ENCODE peak calls at places on chromosomes 13 and 19, in seven cellular contexts. M is activated gamma-delta T cell treated with Interleukin-2 at 50 U/mL for 16 hours; Y is posterior cingulate gyrus; A is ascending aorta; R is AG10803; W is activated CD8-positive, alpha-beta T cell treated with anti-CD3 and anti-CD28 coated beads for 36 hours; I is pancreas. C is an unnamed sample.

GRCh38 chr13:97753269-97753668 is 200.2 kb upstream of the IPO5 start:
- DNase-seq in M (no peak), R (no peak), W (no peak), I (no peak), Y (no peak), A (no peak), C (no peak)

GRCh38 chr13:106835477-106835876 is 267.5 kb upstream of the ARGLU1 start:
- DNase-seq in Y (no peak), I (no peak), W (no peak), A (no peak), M (no peak), R (no peak), C (no peak)

GRCh38 chr13:109738298-109738746 is 48.1 kb downstream of the IRS2 start:
- DNase-seq in I (no peak), M (no peak), Y (no peak), W (no peak), A (no peak), R (no peak), C (no peak)

GRCh38 chr13:43085545-43085944 is 62.2 kb downstream of the DNAJC15 start:
- DNase-seq in A (no peak), Y (no peak), W (no peak), I (no peak), M (no peak), R (peak), C (no peak)

GRCh38 chr19:38417544-38418506 is 8.2 kb downstream of the RASGRP4 start:
- DNase-seq in M (peak), R (no peak), W (peak), Y (no peak), A (peak), I (peak), C (peak)

GRCh38 chr13:36188446-36188845 is 25.9 kb downstream of the SOHLH2 start:
- DNase-seq in Y (no peak), W (no peak), A (no peak), M (no peak), R (no peak), I (no peak), C (no peak)

GRCh38 chr13:109655611-109656010 is 130.8 kb downstream of the IRS2 start:
- DNase-seq in I (no peak), W (no peak), A (no peak), Y (no peak), M (no peak), R (no peak), C (no peak)

GRCh38 chr19:42495663-42496062 is 32.6 kb downstream of the CEACAM1 start:
- DNase-seq in W (no peak), M (no peak), A (no peak), I (no peak), Y (no peak), R (no peak), C (no peak)

GRCh38 chr13:42164557-42165125 is 107.3 kb upstream of the AKAP11 start:
- DNase-seq in A (no peak), Y (no peak), R (no peak), M (no peak), W (no peak), I (no peak), C (no peak)

GRCh38 chr13:41059466-41059865 is 1.8 kb upstream of the WBP4 start:
- DNase-seq in A (no peak), I (no peak), Y (no peak), W (no peak), M (no peak), R (peak), C (no peak)

GRCh38 chr13:41580345-41580744 is 123.0 kb downstream of the RGCC start:
- DNase-seq in R (no peak), I (no peak), M (no peak), A (no peak), Y (no peak), W (no peak), C (no peak)

GRCh38 chr19:4014541-4015491 is 7.3 kb downstream of the PIAS4 start:
- DNase-seq in Y (no peak), A (no peak), R (no peak), W (peak), M (no peak), I (peak), C (no peak)

GRCh38 chr19:38736413-38737280 is 7.6 kb downstream of the CAPN12 start:
- DNase-seq in M (peak), I (peak), Y (no peak), W (peak), R (peak), A (no peak), C (no peak)

GRCh38 chr13:65856464-65856863 is 1373.7 kb downstream of the PCDH9 start:
- DNase-seq in M (no peak), A (no peak), I (no peak), Y (no peak), W (no peak), R (peak), C (no peak)

GRCh38 chr19:19460761-19461265 is 54.5 kb downstream of the TSSK6 start:
- DNase-seq in W (peak), A (peak), Y (peak), R (peak), I (no peak), M (peak), C (peak)

GRCh38 chr19:38145627-38146026 is 78.4 kb downstream of the DPF1 start:
- DNase-seq in A (no peak), I (no peak), Y (no peak), R (peak), M (no peak), W (no peak), C (no peak)

GRCh38 chr13:99468971-99469545 is 32.2 kb upstream of the TM9SF2 start:
- DNase-seq in W (no peak), R (no peak), M (no peak), I (no peak), A (no peak), Y (no peak), C (no peak)

GRCh38 chr19:10368101-10368803 is 12.1 kb downstream of the TYK2 start:
- DNase-seq in Y (no peak), W (peak), A (no peak), I (no peak), M (no peak), R (no peak), C (no peak)

GRCh38 chr19:36417752-36418286 is 625 bp downstream of the ZFP82 start:
- DNase-seq in I (peak), M (no peak), W (peak), R (no peak), Y (peak), A (no peak), C (no peak)

GRCh38 chr19:41264581-41265375 is 606 bp downstream of the HNRNPUL1 start:
- DNase-seq in R (peak), Y (peak), A (peak), W (peak), M (peak), I (peak), C (peak)

GRCh38 chr13:111283991-111284390 is 36.5 kb upstream of the TEX29 start:
- DNase-seq in Y (no peak), R (peak), W (no peak), A (peak), M (no peak), I (peak), C (no peak)

GRCh38 chr13:113532156-113532806 is 41.8 kb upstream of the DCUN1D2 start:
- DNase-seq in R (no peak), A (peak), M (no peak), I (no peak), Y (no peak), W (no peak), C (no peak)

GRCh38 chr19:21482863-21483276 is 22.5 kb upstream of the ZNF429 start:
- DNase-seq in A (peak), M (peak), R (peak), I (peak), W (peak), Y (no peak), C (peak)

GRCh38 chr13:102825921-102826706 is 19.7 kb upstream of the ERCC5 start:
- DNase-seq in Y (no peak), A (no peak), I (no peak), W (no peak), R (peak), M (no peak), C (no peak)

GRCh38 chr19:1590641-1591397 is 1.8 kb downstream of the MBD3 start:
- DNase-seq in R (no peak), A (no peak), M (no peak), I (no peak), W (peak), Y (no peak), C (no peak)

GRCh38 chr13:104571161-104571889 is 1505.1 kb upstream of the SLC10A2 start:
- DNase-seq in I (peak), W (peak), M (no peak), A (peak), Y (peak), R (peak), C (no peak)

GRCh38 chr13:29909975-29910674 is 59.7 kb upstream of the UBL3 start:
- DNase-seq in R (peak), W (no peak), A (no peak), I (no peak), M (no peak), Y (no peak), C (no peak)

GRCh38 chr13:58843071-58843470 is 1211.5 kb downstream of the PCDH17 start:
- DNase-seq in M (no peak), I (no peak), W (no peak), Y (no peak), A (no peak), R (no peak), C (no peak)

GRCh38 chr13:49022472-49023144 is 46.9 kb downstream of the FNDC3A start:
- DNase-seq in W (no peak), I (no peak), A (no peak), Y (no peak), R (peak), M (no peak), C (no peak)

GRCh38 chr19:54172764-54173699 is at the start of gene TMC4:
- DNase-seq in Y (no peak), M (no peak), R (peak), I (peak), A (no peak), W (peak), C (no peak)

GRCh38 chr13:94345374-94346195 is 133.9 kb downstream of the DCT start:
- DNase-seq in Y (no peak), I (no peak), M (no peak), W (no peak), A (no peak), R (peak), C (no peak)

GRCh38 chr19:55080121-55080914 is 4.6 kb downstream of the EPS8L1 start:
- DNase-seq in W (peak), R (peak), I (peak), M (peak), Y (no peak), A (no peak), C (peak)

GRCh38 chr19:18419195-18419698 is at the start of gene SSBP4:
- DNase-seq in W (peak), A (peak), R (peak), Y (peak), I (peak), M (peak), C (peak)

C was measured in effector memory CD8-positive, alpha-beta T cell.